ENCODE peak calls at places on chromosomes 3 and 15, in five cellular contexts. L is HCT116, E is Panc1, D is HepG2, B is SK-N-SH. I is an unnamed sample.

GRCh38 chr3:21390136-21390535 is 360.9 kb downstream of the ZNF385D start:
- DNase-seq in L (no peak), E (no peak), D (no peak), B (no peak), I (no peak)

GRCh38 chr3:42012378-42012934 is 50.6 kb upstream of the ULK4 start:
- DNase-seq in L (no peak), E (no peak), D (no peak), B (no peak), I (no peak)

GRCh38 chr3:157782236-157782635 is 279.0 kb upstream of the VEPH1 start:
- DNase-seq in L (no peak), E (no peak), D (no peak), B (no peak), I (no peak)

GRCh38 chr15:35784745-35785144 is 238.8 kb upstream of the DPH6 start:
- DNase-seq in L (no peak), E (no peak), D (no peak), B (no peak), I (no peak)

GRCh38 chr3:143078883-143079282 is 40.7 kb upstream of the CHST2 start:
- DNase-seq in L (no peak), E (no peak), D (no peak), B (no peak), I (no peak)

GRCh38 chr15:52010633-52011595 is 8.1 kb upstream of the MAPK6 start:
- DNase-seq in L (peak; percentile 48), E (peak; percentile 89), D (peak; percentile 39), B (no peak), I (peak; percentile 84)

GRCh38 chr3:95197661-95198060 is 1134.8 kb downstream of the NSUN3 start:
- DNase-seq in L (no peak), E (no peak), D (no peak), B (peak; percentile 5), I (no peak)

GRCh38 chr15:43376017-43376705 is 5.3 kb downstream of the TUBGCP4 start:
- DNase-seq in L (peak; percentile 27), E (no peak), D (peak; percentile 45), B (peak; percentile 62), I (peak; percentile 40)

GRCh38 chr3:120419797-120420196 is 31.0 kb downstream of the FSTL1 start:
- DNase-seq in L (no peak), E (no peak), D (no peak), B (no peak), I (no peak)

GRCh38 chr15:85443593-85444328 is 63.4 kb downstream of the AKAP13 start:
- DNase-seq in L (peak; percentile 47), E (peak; percentile 50), D (peak; percentile 96), B (no peak), I (no peak)

GRCh38 chr3:23959147-23959900 is 14.2 kb downstream of the NR1D2 start:
- DNase-seq in L (peak; percentile 63), E (peak; percentile 82), D (peak; percentile 18), B (no peak), I (no peak)

GRCh38 chr3:23612296-23612891 is 193.4 kb upstream of the UBE2E1 start:
- DNase-seq in L (no peak), E (peak; percentile 12), D (no peak), B (no peak), I (no peak)

GRCh38 chr3:58640700-58641372 is 25.7 kb downstream of the FAM3D start:
- DNase-seq in L (peak; percentile 50), E (peak; percentile 20), D (peak; percentile 56), B (peak; percentile 90), I (peak; percentile 74)

DNA sequence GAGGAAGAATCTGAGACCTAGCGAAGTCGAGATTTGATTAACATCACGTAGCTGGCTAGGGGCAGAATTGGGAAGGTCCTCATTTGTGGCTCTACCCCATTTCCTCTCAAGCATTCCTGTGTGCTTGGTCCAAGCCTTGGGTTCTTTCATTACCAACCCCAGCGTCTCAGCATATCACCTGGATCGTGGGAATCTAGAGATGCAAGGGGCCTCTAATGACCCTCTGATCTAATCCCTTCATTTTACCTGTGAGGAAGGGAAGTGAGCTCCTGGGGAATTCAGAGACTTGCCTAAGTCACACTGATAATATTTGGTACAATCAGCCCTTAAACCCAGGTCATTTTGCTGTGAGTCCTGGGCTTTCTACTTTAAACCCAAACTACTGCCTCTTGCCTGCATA is 2.0 kb downstream of the GPR87 start:
- DNase-seq in L (no peak), E (no peak), D (no peak), B (no peak), I (no peak)
- H3K27ac ChIP-seq in L (no peak overlapping the region), E (no peak overlapping the region), D (no peak overlapping the region), B (no peak overlapping the region), I (no peak overlapping the region)

GRCh38 chr3:123586131-123586530 is 1.3 kb upstream of the HACD2 start:
- DNase-seq in L (peak; percentile 67), E (no peak), D (peak; percentile 72), B (peak; percentile 42), I (peak; percentile 73)
- TF ChIP-seq SIN3A in L (no peak), E (no peak), D (peak; percentile 46), B (no peak), I (no peak)

GRCh38 chr3:160981217-160981938 is 123.8 kb downstream of the B3GALNT1 start:
- DNase-seq in L (no peak), E (no peak), D (no peak), B (no peak), I (no peak)
- H3K27ac ChIP-seq in L (no peak overlapping the region), E (no peak overlapping the region), D (no peak overlapping the region), B (no peak overlapping the region), I (no peak overlapping the region)

GRCh38 chr3:11289864-11290263 is 17.7 kb downstream of the ATG7 start:
- DNase-seq in L (no peak), E (no peak), D (no peak), B (no peak), I (no peak)

GRCh38 chr3:11290743-11291680 is 18.8 kb downstream of the ATG7 start:
- DNase-seq in L (no peak), E (no peak), D (no peak), B (no peak), I (peak; percentile 82)

GRCh38 chr3:11285471-11285870 is 13.3 kb downstream of the ATG7 start:
- DNase-seq in L (no peak), E (no peak), D (no peak), B (no peak), I (no peak)

GRCh38 chr3:11288786-11289637 is 16.8 kb downstream of the ATG7 start:
- DNase-seq in L (peak; percentile 18), E (peak; percentile 87), D (peak; percentile 23), B (no peak), I (peak; percentile 81)

DNA sequence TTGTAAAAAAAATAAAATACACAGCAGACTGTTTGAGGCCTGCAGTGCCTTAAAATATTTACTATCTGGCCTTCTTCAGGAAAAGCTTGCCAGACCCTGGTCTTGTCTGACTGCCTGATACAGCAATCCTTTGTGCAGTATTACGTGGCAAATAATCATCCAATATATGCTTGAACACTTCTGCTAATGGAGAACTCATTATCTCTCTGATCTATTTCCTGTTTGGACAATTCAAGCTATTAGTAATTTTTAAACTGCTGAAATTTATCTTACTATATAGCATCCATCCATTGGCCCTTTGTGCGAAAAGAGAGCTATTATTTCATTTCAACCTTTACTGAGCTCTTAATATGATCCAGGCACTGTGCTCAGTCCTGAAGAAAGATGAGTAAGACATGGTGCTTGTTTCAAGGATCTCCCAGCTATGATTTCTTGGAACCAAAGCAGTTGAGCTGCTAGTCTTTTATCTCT is 15.9 kb downstream of the ATG7 start:
- DNase-seq in L (no peak), E (no peak), D (no peak), B (no peak), I (no peak)
- TF ChIP-seq SIN3A in L (no peak), E (no peak), D (no peak), B (no peak), I (no peak)